ENCODE peak calls at places on chromosomes 1 and 21, in seven cellular contexts. One of them, this sample, is unnamed.

GRCh38 chr1:239814306-239814881 is 277.3 kb upstream of the FMN2 start:
- DNase-seq in breast epithelium: no peak
- DNase-seq in sigmoid colon: peak
- DNase-seq in SK-N-SH: peak
- DNase-seq in suprapubic skin: no peak
- DNase-seq in stomach: no peak
- DNase-seq in upper lobe of left lung: no peak
- DNase-seq in this sample: no peak

GRCh38 chr1:58583496-58583895 is 6.4 kb upstream of the TACSTD2 start:
- DNase-seq in upper lobe of left lung: no peak
- DNase-seq in suprapubic skin: no peak
- DNase-seq in sigmoid colon: no peak
- DNase-seq in SK-N-SH: no peak
- DNase-seq in breast epithelium: no peak
- DNase-seq in stomach: no peak
- DNase-seq in this sample: no peak

GRCh38 chr1:111596499-111596898 is 23.1 kb upstream of the RAP1A start:
- DNase-seq in sigmoid colon: no peak
- DNase-seq in stomach: peak
- DNase-seq in SK-N-SH: no peak
- DNase-seq in upper lobe of left lung: no peak
- DNase-seq in suprapubic skin: no peak
- DNase-seq in breast epithelium: no peak
- DNase-seq in this sample: peak

GRCh38 chr21:34892196-34892595 is 156.9 kb downstream of the RUNX1 start:
- DNase-seq in sigmoid colon: no peak
- DNase-seq in stomach: no peak
- DNase-seq in breast epithelium: no peak
- DNase-seq in suprapubic skin: no peak
- DNase-seq in SK-N-SH: no peak
- DNase-seq in upper lobe of left lung: no peak
- DNase-seq in this sample: no peak

GRCh38 chr1:31583995-31584868 is 7.9 kb downstream of the TINAGL1 start:
- DNase-seq in upper lobe of left lung: peak
- DNase-seq in sigmoid colon: peak
- DNase-seq in breast epithelium: no peak
- DNase-seq in SK-N-SH: peak
- DNase-seq in suprapubic skin: no peak
- DNase-seq in stomach: peak
- DNase-seq in this sample: peak

GRCh38 chr1:223738465-223739365 is 26.4 kb downstream of the CAPN2 start:
- DNase-seq in SK-N-SH: no peak
- DNase-seq in suprapubic skin: no peak
- DNase-seq in upper lobe of left lung: no peak
- DNase-seq in sigmoid colon: no peak
- DNase-seq in breast epithelium: no peak
- DNase-seq in stomach: peak
- DNase-seq in this sample: no peak

GRCh38 chr1:203320546-203321272 is 15.4 kb downstream of the BTG2 start:
- DNase-seq in sigmoid colon: peak
- DNase-seq in upper lobe of left lung: no peak
- DNase-seq in stomach: peak
- DNase-seq in breast epithelium: peak
- DNase-seq in SK-N-SH: no peak
- DNase-seq in suprapubic skin: no peak
- DNase-seq in this sample: peak

GRCh38 chr1:37485902-37486679 is 11.7 kb downstream of the ZC3H12A start:
- DNase-seq in breast epithelium: no peak
- DNase-seq in SK-N-SH: peak
- DNase-seq in sigmoid colon: no peak
- DNase-seq in suprapubic skin: peak
- DNase-seq in stomach: peak
- DNase-seq in upper lobe of left lung: no peak
- DNase-seq in this sample: no peak

GRCh38 chr1:214004014-214004413 is 16.2 kb downstream of the PROX1 start:
- DNase-seq in suprapubic skin: no peak
- DNase-seq in sigmoid colon: no peak
- DNase-seq in stomach: no peak
- DNase-seq in SK-N-SH: no peak
- DNase-seq in breast epithelium: no peak
- DNase-seq in upper lobe of left lung: no peak
- DNase-seq in this sample: no peak

GRCh38 chr1:235930543-235930942 is 63.8 kb upstream of the LYST start:
- DNase-seq in upper lobe of left lung: no peak
- DNase-seq in breast epithelium: no peak
- DNase-seq in sigmoid colon: no peak
- DNase-seq in SK-N-SH: no peak
- DNase-seq in suprapubic skin: no peak
- DNase-seq in stomach: peak
- DNase-seq in this sample: no peak

GRCh38 chr1:228814091-228814610 is 78.9 kb downstream of the RHOU start:
- DNase-seq in sigmoid colon: no peak
- DNase-seq in breast epithelium: no peak
- DNase-seq in upper lobe of left lung: no peak
- DNase-seq in stomach: no peak
- DNase-seq in SK-N-SH: no peak
- DNase-seq in suprapubic skin: no peak
- DNase-seq in this sample: no peak

DNA sequence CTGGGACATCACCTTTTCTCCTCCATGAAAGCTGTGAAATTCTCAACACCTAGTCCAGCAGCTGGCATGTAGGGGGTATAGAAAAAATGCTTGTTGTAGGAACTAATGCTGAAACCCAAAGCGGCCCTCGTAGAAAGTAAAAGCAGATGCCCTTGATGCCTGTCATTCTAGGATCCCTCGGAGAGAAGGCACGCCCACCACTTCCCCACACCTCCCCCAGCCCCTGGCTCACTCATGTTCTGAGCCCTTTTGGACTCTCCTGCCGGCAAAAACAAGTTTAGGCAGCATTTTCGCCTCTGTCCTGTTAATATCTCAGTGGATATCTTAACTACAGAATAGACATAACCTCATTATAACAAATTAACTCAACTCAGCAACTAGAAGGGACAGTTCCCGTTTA is 36.5 kb downstream of the RIPK4 start:
- DNase-seq in SK-N-SH: no peak
- DNase-seq in breast epithelium: no peak
- DNase-seq in stomach: no peak
- DNase-seq in suprapubic skin: no peak
- DNase-seq in upper lobe of left lung: no peak
- DNase-seq in sigmoid colon: no peak
- DNase-seq in this sample: no peak
- H3K27ac ChIP-seq in SK-N-SH: no peak
- H3K27ac ChIP-seq in breast epithelium: no peak
- H3K27ac ChIP-seq in stomach: no peak
- H3K27ac ChIP-seq in suprapubic skin: no peak
- H3K27ac ChIP-seq in upper lobe of left lung: no peak
- H3K27ac ChIP-seq in sigmoid colon: no peak
- H3K27ac ChIP-seq in this sample: no peak

DNA sequence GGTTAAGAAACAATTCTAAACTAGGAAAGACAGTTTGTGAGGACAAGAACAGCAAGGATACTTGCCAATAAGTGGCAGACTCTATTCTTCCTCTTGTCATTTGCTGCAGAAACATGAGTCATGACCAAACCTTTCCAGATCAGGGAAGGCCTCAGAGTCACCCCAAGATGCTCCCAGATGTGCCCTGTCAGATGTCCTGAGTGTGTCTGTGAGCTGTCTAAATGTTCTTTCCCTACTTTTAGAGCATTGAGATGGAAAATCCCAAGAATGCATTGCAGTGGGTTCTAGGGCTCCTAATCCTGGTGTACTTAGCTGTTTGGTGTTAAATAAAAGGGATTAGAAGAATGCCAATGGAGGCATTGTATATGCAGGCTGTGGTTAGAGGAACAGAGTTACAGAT is 57.5 kb upstream of the KIAA0040 start:
- DNase-seq in stomach: no peak
- DNase-seq in sigmoid colon: peak
- DNase-seq in breast epithelium: no peak
- DNase-seq in upper lobe of left lung: no peak
- DNase-seq in suprapubic skin: no peak
- DNase-seq in SK-N-SH: no peak
- DNase-seq in this sample: no peak
- TF ChIP-seq POLR2AphosphoS5 in stomach: no peak
- TF ChIP-seq POLR2AphosphoS5 in sigmoid colon: peak
- TF ChIP-seq POLR2AphosphoS5 in breast epithelium: no peak
- TF ChIP-seq POLR2AphosphoS5 in upper lobe of left lung: peak
- TF ChIP-seq POLR2AphosphoS5 in suprapubic skin: no peak
- TF ChIP-seq POLR2AphosphoS5 in SK-N-SH: no peak
- TF ChIP-seq POLR2AphosphoS5 in this sample: no peak

DNA sequence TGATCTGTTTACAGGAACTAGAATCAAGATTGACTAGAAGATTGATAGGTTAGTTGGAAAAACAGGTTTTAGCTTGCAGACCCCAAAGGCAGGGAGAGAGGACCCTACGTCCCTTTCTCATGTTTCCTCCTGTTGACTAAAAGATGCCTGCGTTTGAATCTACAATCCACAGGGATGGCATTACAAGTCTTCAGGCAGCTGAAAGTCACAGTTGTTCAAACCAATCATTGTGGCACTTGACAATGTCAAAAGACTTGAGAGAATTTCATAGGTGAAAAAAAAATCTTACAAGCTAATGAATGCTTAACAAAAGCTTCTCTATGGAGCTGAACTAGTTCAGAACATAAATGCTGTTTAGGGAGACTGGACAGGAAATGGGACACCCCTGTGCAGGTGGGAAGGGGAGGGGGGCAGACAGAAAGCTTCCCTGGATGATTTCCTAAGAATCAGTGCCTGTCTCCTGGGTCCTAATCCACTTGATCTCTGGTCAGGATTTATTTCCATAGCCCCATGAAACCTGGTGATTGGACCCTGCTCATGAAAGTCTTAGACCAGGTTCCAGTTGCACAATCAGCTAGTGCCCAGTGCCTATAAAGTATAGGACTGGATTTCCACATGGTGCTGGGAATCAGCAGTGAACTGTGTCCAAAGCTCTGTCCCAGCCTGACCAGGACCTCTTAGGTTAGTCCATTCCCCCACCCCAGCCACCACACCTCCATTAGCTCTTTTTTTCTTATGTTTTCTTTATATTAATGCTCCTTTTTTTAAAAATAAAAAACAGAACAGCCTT is 91.6 kb upstream of the BCAR3 start:
- DNase-seq in SK-N-SH: no peak
- DNase-seq in breast epithelium: no peak
- DNase-seq in upper lobe of left lung: no peak
- DNase-seq in suprapubic skin: no peak
- DNase-seq in stomach: no peak
- DNase-seq in sigmoid colon: no peak
- DNase-seq in this sample: no peak
- H3K27ac ChIP-seq in SK-N-SH: no peak
- H3K27ac ChIP-seq in breast epithelium: no peak
- H3K27ac ChIP-seq in upper lobe of left lung: no peak
- H3K27ac ChIP-seq in suprapubic skin: no peak
- H3K27ac ChIP-seq in stomach: no peak
- H3K27ac ChIP-seq in sigmoid colon: no peak
- H3K27ac ChIP-seq in this sample: no peak

DNA sequence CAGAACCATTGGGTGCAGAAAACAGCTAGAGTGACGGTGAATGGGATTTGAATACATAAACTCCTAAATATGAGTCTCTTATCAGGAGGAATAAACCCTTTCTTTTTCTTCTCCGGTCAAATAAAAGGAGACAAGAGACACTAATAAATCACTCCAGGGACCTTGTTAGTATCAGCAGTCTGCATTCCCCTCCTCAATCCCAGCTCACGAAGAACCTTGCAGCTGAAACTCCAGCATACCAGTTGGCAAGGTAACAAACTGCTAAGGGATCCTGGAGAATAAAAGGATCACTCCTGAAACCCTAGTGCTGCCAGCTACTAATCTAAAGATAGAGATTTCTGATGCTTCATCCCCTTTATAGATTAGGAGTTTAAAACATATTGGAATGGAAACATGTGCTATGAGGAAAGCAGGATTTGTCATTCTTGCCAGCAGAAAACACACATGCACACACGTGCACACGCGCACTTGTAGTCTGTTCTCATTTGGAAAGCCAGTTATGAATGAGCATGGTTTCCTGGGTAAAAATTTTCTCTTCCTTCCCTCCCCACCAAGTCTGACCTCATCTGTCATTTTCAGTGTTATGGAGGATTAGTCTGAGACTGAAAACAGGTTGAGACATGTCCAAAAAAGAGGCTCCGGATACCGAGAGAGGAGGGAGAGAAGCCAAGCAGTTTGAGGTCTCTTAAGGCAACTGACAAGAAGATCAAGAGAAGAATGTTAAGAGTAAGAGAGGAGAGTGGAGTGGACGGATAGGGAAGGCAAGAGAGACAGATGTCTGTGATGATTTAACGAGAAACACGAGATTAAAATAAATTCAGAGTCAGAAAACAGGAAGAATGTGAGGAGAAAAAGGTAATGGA is 10.9 kb downstream of the IER5 start:
- DNase-seq in upper lobe of left lung: no peak
- DNase-seq in breast epithelium: no peak
- DNase-seq in sigmoid colon: no peak
- DNase-seq in stomach: no peak
- DNase-seq in suprapubic skin: no peak
- DNase-seq in SK-N-SH: no peak
- DNase-seq in this sample: no peak
- TF ChIP-seq POLR2AphosphoS5 in upper lobe of left lung: no peak
- TF ChIP-seq POLR2AphosphoS5 in breast epithelium: no peak
- TF ChIP-seq POLR2AphosphoS5 in sigmoid colon: no peak
- TF ChIP-seq POLR2AphosphoS5 in stomach: no peak
- TF ChIP-seq POLR2AphosphoS5 in suprapubic skin: no peak
- TF ChIP-seq POLR2AphosphoS5 in SK-N-SH: peak
- TF ChIP-seq POLR2AphosphoS5 in this sample: no peak

GRCh38 chr1:23343246-23344110 is 606 bp downstream of the HNRNPR start:
- DNase-seq in upper lobe of left lung: peak
- DNase-seq in suprapubic skin: no peak
- DNase-seq in sigmoid colon: peak
- DNase-seq in SK-N-SH: no peak
- DNase-seq in breast epithelium: peak
- DNase-seq in stomach: peak
- DNase-seq in this sample: peak

GRCh38 chr1:23344111-23344986 is at the start of gene HNRNPR:
- DNase-seq in SK-N-SH: peak
- DNase-seq in sigmoid colon: peak
- DNase-seq in suprapubic skin: peak
- DNase-seq in stomach: peak
- DNase-seq in breast epithelium: peak
- DNase-seq in upper lobe of left lung: peak
- DNase-seq in this sample: peak

GRCh38 chr1:23345920-23346319 is 1.8 kb upstream of the HNRNPR start:
- DNase-seq in sigmoid colon: no peak
- DNase-seq in breast epithelium: no peak
- DNase-seq in stomach: no peak
- DNase-seq in SK-N-SH: no peak
- DNase-seq in upper lobe of left lung: no peak
- DNase-seq in suprapubic skin: no peak
- DNase-seq in this sample: no peak

GRCh38 chr1:23344987-23345472 is 946 bp upstream of the HNRNPR start:
- DNase-seq in sigmoid colon: no peak
- DNase-seq in breast epithelium: no peak
- DNase-seq in stomach: no peak
- DNase-seq in upper lobe of left lung: no peak
- DNase-seq in suprapubic skin: no peak
- DNase-seq in SK-N-SH: peak
- DNase-seq in this sample: no peak

GRCh38 chr1:23341829-23342697 is 2.0 kb downstream of the HNRNPR start:
- DNase-seq in stomach: no peak
- DNase-seq in breast epithelium: no peak
- DNase-seq in SK-N-SH: no peak
- DNase-seq in sigmoid colon: no peak
- DNase-seq in upper lobe of left lung: no peak
- DNase-seq in suprapubic skin: no peak
- DNase-seq in this sample: no peak
- H3K27ac ChIP-seq in stomach: peak
- H3K27ac ChIP-seq in breast epithelium: peak
- H3K27ac ChIP-seq in SK-N-SH: peak
- H3K27ac ChIP-seq in sigmoid colon: peak
- H3K27ac ChIP-seq in upper lobe of left lung: peak
- H3K27ac ChIP-seq in suprapubic skin: no peak
- H3K27ac ChIP-seq in this sample: no peak

GRCh38 chr1:56414728-56415224 is 164.6 kb downstream of the PLPP3 start:
- DNase-seq in breast epithelium: no peak
- DNase-seq in SK-N-SH: no peak
- DNase-seq in stomach: peak
- DNase-seq in sigmoid colon: no peak
- DNase-seq in upper lobe of left lung: no peak
- DNase-seq in suprapubic skin: no peak
- DNase-seq in this sample: no peak
- TF ChIP-seq POLR2AphosphoS5 in breast epithelium: no peak
- TF ChIP-seq POLR2AphosphoS5 in SK-N-SH: no peak
- TF ChIP-seq POLR2AphosphoS5 in stomach: no peak
- TF ChIP-seq POLR2AphosphoS5 in sigmoid colon: no peak
- TF ChIP-seq POLR2AphosphoS5 in upper lobe of left lung: no peak
- TF ChIP-seq POLR2AphosphoS5 in suprapubic skin: no peak
- TF ChIP-seq POLR2AphosphoS5 in this sample: no peak

This sample was measured in spleen.